ENCODE peak calls at places on chromosomes 3 and 15, in four cellular contexts. F is stimulated activated effector memory CD8-positive, alpha-beta T cell treated with anti-CD3 and anti-CD28 coated beads, Interleukin-12 subunit alpha, Interleukin-12 subunit beta, amount 100 ng/mL, for 72 hours; K is stimulated activated CD4-positive, alpha-beta T cell treated with anti-CD3 and anti-CD28 coated beads, Interleukin-1b, Interleukin-23, amount 100 ng/mL, for 1 hour; X is skeletal muscle cell. Z is an unnamed sample.

GRCh38 chr3:4824948-4825325 is 154.3 kb upstream of the BHLHE40 start:
- DNase-seq in K (no peak), F (no peak), X (peak), Z (no peak)

GRCh38 chr3:185313693-185314246 is 49.2 kb upstream of the MAP3K13 start:
- DNase-seq in F (no peak), K (no peak), X (no peak), Z (no peak)

GRCh38 chr3:23888617-23889228 is 28.1 kb downstream of the NKIRAS1 start:
- DNase-seq in X (no peak), K (no peak), F (no peak), Z (no peak)

GRCh38 chr3:39808467-39809180 is 785 bp upstream of the MYRIP start:
- DNase-seq in F (no peak), X (no peak), K (no peak), Z (no peak)

GRCh38 chr15:27648359-27648758 is 450.8 kb downstream of the OCA2 start:
- DNase-seq in K (no peak), X (no peak), F (no peak), Z (no peak)

GRCh38 chr3:160225181-160226025 is at the start of gene C3orf80:
- DNase-seq in F (peak), K (no peak), X (no peak), Z (peak)

GRCh38 chr15:85316244-85316934 is 64.0 kb upstream of the AKAP13 start:
- DNase-seq in F (no peak), K (no peak), X (no peak), Z (peak)

GRCh38 chr3:77873599-77873998 is 833.7 kb downstream of the ROBO2 start:
- DNase-seq in K (no peak), X (no peak), F (no peak), Z (no peak)

GRCh38 chr3:9727041-9727595 is 4.4 kb upstream of the BRPF1 start:
- DNase-seq in X (no peak), F (peak), K (no peak), Z (peak)

GRCh38 chr15:89758981-89759380 is 7.9 kb upstream of the MESP1 start:
- DNase-seq in K (no peak), F (no peak), X (no peak), Z (no peak)

GRCh38 chr15:89419370-89419984 is 76.9 kb downstream of the RHCG start:
- DNase-seq in X (no peak), F (no peak), K (no peak), Z (no peak)

GRCh38 chr3:192090586-192090985 is 629.6 kb downstream of the PYDC2 start:
- DNase-seq in K (no peak), F (no peak), X (no peak), Z (no peak)

GRCh38 chr3:171101982-171102610 is 75.6 kb upstream of the SLC2A2 start:
- DNase-seq in F (no peak), K (no peak), X (peak), Z (no peak)

GRCh38 chr3:177703788-177704187 is 506.5 kb upstream of the TBL1XR1 start:
- DNase-seq in K (no peak), F (no peak), X (no peak), Z (no peak)

GRCh38 chr3:41900265-41900664 is 61.6 kb downstream of the ULK4 start:
- DNase-seq in F (no peak), X (peak), K (no peak), Z (no peak)

GRCh38 chr15:80010131-80010673 is 39.2 kb upstream of the BCL2A1 start:
- DNase-seq in X (no peak), K (no peak), F (no peak), Z (no peak)

GRCh38 chr15:60476713-60477112 is 2.2 kb downstream of the ICE2 start:
- DNase-seq in F (no peak), K (no peak), X (no peak), Z (no peak)

GRCh38 chr3:31341130-31341529 is 191.6 kb upstream of the STT3B start:
- DNase-seq in K (no peak), X (no peak), F (no peak), Z (no peak)

GRCh38 chr3:24595801-24596200 is 101.2 kb upstream of the THRB start:
- DNase-seq in K (no peak), X (peak), F (no peak), Z (no peak)

GRCh38 chr3:7650466-7650865 is 789.6 kb downstream of the GRM7 start:
- DNase-seq in X (no peak), K (no peak), F (no peak), Z (no peak)

GRCh38 chr3:181689546-181689945 is 22.2 kb upstream of the SOX2 start:
- DNase-seq in K (no peak), F (no peak), X (no peak), Z (no peak)

GRCh38 chr15:89042387-89042786 is 45.9 kb upstream of the ABHD2 start:
- DNase-seq in K (no peak), F (no peak), X (no peak), Z (no peak)

GRCh38 chr15:33729648-33730047 is 238.6 kb upstream of the CHRM5 start:
- DNase-seq in X (no peak), K (no peak), F (no peak), Z (no peak)